ENCODE peak calls at places on chromosomes 16 and 17, in ten cellular contexts. F, K, G, V, Z, A, Q, E, M and U are unnamed samples. For H3K4me1, the result is how much of the 10 kb centered on the place peaks cover.

GRCh38 chr17:56810286-56810781 is 23.4 kb downstream of the C17orf67 start:
- DNase-seq in F (no peak), K (no peak), G (no peak), V (no peak), Z (no peak), A (no peak), Q (no peak), E (no peak), M (no peak), U (no peak)

GRCh38 chr16:14545346-14545884 is 84.6 kb downstream of the PARN start:
- DNase-seq in F (no peak), K (no peak), G (no peak), V (no peak), Z (no peak), A (no peak), Q (no peak), E (peak), M (no peak), U (no peak)

GRCh38 chr16:86931410-86931941 is 353.1 kb downstream of the FOXL1 start:
- DNase-seq in F (peak), K (peak), G (no peak), V (no peak), Z (no peak), A (no peak), Q (no peak), E (no peak), M (peak), U (no peak)

GRCh38 chr17:65278050-65278819 is 141.1 kb downstream of the RGS9 start:
- DNase-seq in F (peak), K (no peak), G (peak), V (no peak), Z (no peak), A (no peak), Q (peak), E (peak), M (peak), U (peak)

GRCh38 chr16:53156516-53156915 is 101.7 kb downstream of the CHD9 start:
- DNase-seq in F (no peak), K (no peak), G (no peak), V (no peak), Z (no peak), A (no peak), Q (no peak), E (no peak), M (peak), U (no peak)

GRCh38 chr16:54171855-54172537 is 114.6 kb downstream of the IRX3 start:
- DNase-seq in F (peak), K (no peak), G (peak), V (no peak), Z (no peak), A (no peak), Q (peak), E (no peak), M (peak), U (no peak)

GRCh38 chr16:47060596-47060995 is 83.1 kb downstream of the NETO2 start:
- DNase-seq in F (no peak), K (no peak), G (no peak), V (no peak), Z (no peak), A (no peak), Q (no peak), E (no peak), M (no peak), U (no peak)

GRCh38 chr17:77424585-77425344 is 284.0 kb downstream of the SEC14L1 start:
- DNase-seq in F (no peak), K (peak), G (no peak), V (peak), Z (peak), A (peak), Q (no peak), E (peak), M (peak), U (peak)

GRCh38 chr17:35022536-35023063 is 40.9 kb downstream of the RFFL start:
- DNase-seq in F (peak), K (peak), G (peak), V (peak), Z (peak), A (peak), Q (no peak), E (peak), M (peak), U (peak)

GRCh38 chr17:3986939-3987335 is 22.7 kb upstream of the ATP2A3 start:
- DNase-seq in F (no peak), K (no peak), G (no peak), V (no peak), Z (no peak), A (no peak), Q (no peak), E (no peak), M (no peak), U (no peak)

GRCh38 chr16:67954421-67955196 is 10.7 kb upstream of the LCAT start:
- DNase-seq in F (no peak), K (peak), G (no peak), V (no peak), Z (no peak), A (no peak), Q (no peak), E (no peak), M (no peak), U (no peak)

GRCh38 chr16:75216576-75216975 is 2.2 kb upstream of the CTRB1 start:
- DNase-seq in F (no peak), K (no peak), G (no peak), V (no peak), Z (no peak), A (no peak), Q (no peak), E (no peak), M (no peak), U (no peak)

GRCh38 chr16:81710596-81710995 is 68.5 kb upstream of the PLCG2 start:
- DNase-seq in F (no peak), K (no peak), G (no peak), V (no peak), Z (no peak), A (no peak), Q (peak), E (no peak), M (no peak), U (no peak)

GRCh38 chr17:80996422-80997305 is 5.0 kb downstream of the CHMP6 start:
- DNase-seq in F (no peak), K (no peak), G (no peak), V (no peak), Z (no peak), A (no peak), Q (no peak), E (no peak), M (no peak), U (no peak)

GRCh38 chr17:44916781-44917241 is 1.5 kb upstream of the GFAP start:
- DNase-seq in F (peak), K (no peak), G (peak), V (peak), Z (no peak), A (peak), Q (no peak), E (no peak), M (peak), U (no peak)

GRCh38 chr17:19443148-19443547 is 32.1 kb downstream of the RNF112 start:
- DNase-seq in F (no peak), K (no peak), G (no peak), V (no peak), Z (no peak), A (no peak), Q (no peak), E (no peak), M (no peak), U (no peak)

GRCh38 chr17:27449541-27449940 is 6.7 kb upstream of the KSR1 start:
- DNase-seq in F (no peak), K (no peak), G (no peak), V (no peak), Z (no peak), A (no peak), Q (no peak), E (no peak), M (no peak), U (no peak)

GRCh38 chr17:80890551-80890930 is 101.1 kb upstream of the CHMP6 start:
- DNase-seq in F (no peak), K (no peak), G (no peak), V (no peak), Z (peak), A (no peak), Q (no peak), E (no peak), M (no peak), U (no peak)

GRCh38 chr17:57541049-57541448 is 204.1 kb downstream of the CCDC182 start:
- DNase-seq in F (no peak), K (no peak), G (no peak), V (no peak), Z (no peak), A (no peak), Q (no peak), E (no peak), M (no peak), U (no peak)

GRCh38 chr17:14337596-14338079 is 36.8 kb downstream of the HS3ST3B1 start:
- DNase-seq in F (no peak), K (no peak), G (no peak), V (no peak), Z (no peak), A (no peak), Q (no peak), E (no peak), M (no peak), U (no peak)

GRCh38 chr16:24635900-24636610 is 93.4 kb upstream of the TNRC6A start:
- DNase-seq in F (peak), K (peak), G (peak), V (peak), Z (peak), A (peak), Q (no peak), E (peak), M (peak), U (peak)

GRCh38 chr16:12532871-12533610 is 270.6 kb downstream of the CPPED1 start:
- DNase-seq in F (no peak), K (no peak), G (no peak), V (no peak), Z (no peak), A (no peak), Q (no peak), E (no peak), M (no peak), U (no peak)

GRCh38 chr16:28149016-28149888 is 62.5 kb downstream of the XPO6 start:
- DNase-seq in F (no peak), K (no peak), G (no peak), V (no peak), Z (no peak), A (no peak), Q (no peak), E (no peak), M (peak), U (no peak)

GRCh38 chr17:20095366-20096080 is 86.4 kb downstream of the SPECC1 start:
- DNase-seq in F (peak), K (peak), G (no peak), V (no peak), Z (peak), A (peak), Q (peak), E (peak), M (peak), U (no peak)

GRCh38 chr17:47855737-47856136 is 4.8 kb upstream of the SP6 start:
- DNase-seq in F (no peak), K (no peak), G (no peak), V (no peak), Z (no peak), A (no peak), Q (no peak), E (no peak), M (no peak), U (no peak)

GRCh38 chr17:57357392-57357784 is 101.1 kb downstream of the MSI2 start:
- DNase-seq in F (peak), K (no peak), G (peak), V (no peak), Z (peak), A (peak), Q (no peak), E (peak), M (no peak), U (peak)

GRCh38 chr16:86751081-86752030 is 173.0 kb downstream of the FOXL1 start:
- DNase-seq in F (peak), K (peak), G (no peak), V (no peak), Z (no peak), A (no peak), Q (no peak), E (no peak), M (peak), U (no peak)

GRCh38 chr17:27463235-27463677 is 7.0 kb downstream of the KSR1 start:
- DNase-seq in F (no peak), K (no peak), G (no peak), V (no peak), Z (no peak), A (no peak), Q (no peak), E (no peak), M (no peak), U (no peak)

GRCh38 chr17:3576970-3577369 is 19.4 kb upstream of the TRPV3 start:
- DNase-seq in F (no peak), K (no peak), G (no peak), V (no peak), Z (no peak), A (no peak), Q (no peak), E (no peak), M (no peak), U (no peak)

GRCh38 chr17:1180958-1181768 is 1.4 kb upstream of the ABR start:
- DNase-seq in F (no peak), K (no peak), G (no peak), V (no peak), Z (no peak), A (no peak), Q (peak), E (no peak), M (no peak), U (no peak)

GRCh38 chr16:71230122-71230845 is at the start of gene HYDIN:
- DNase-seq in F (peak), K (no peak), G (peak), V (peak), Z (no peak), A (peak), Q (peak), E (no peak), M (peak), U (peak)

GRCh38 chr16:66199189-66199588 is 167.3 kb upstream of the CDH5 start:
- DNase-seq in F (no peak), K (no peak), G (no peak), V (no peak), Z (no peak), A (no peak), Q (no peak), E (no peak), M (peak), U (peak)

GRCh38 chr17:40459646-40460584 is 16.7 kb downstream of the IGFBP4 start:
- DNase-seq in F (no peak), K (no peak), G (no peak), V (no peak), Z (no peak), A (no peak), Q (no peak), E (no peak), M (no peak), U (no peak)
- H3K4me1 ChIP-seq in F (under half), K (under half), G (under half), V (half or more), Z (under half), A (under half), Q (under half), E (half or more), M (under half), U (under half)

GRCh38 chr16:88784074-88784855 is 755 bp downstream of the PIEZO1 start:
- DNase-seq in F (peak), K (peak), G (peak), V (peak), Z (peak), A (no peak), Q (peak), E (peak), M (peak), U (peak)
- TF ChIP-seq CTCF in F (peak), K (peak), G (peak), V (peak), Z (peak), A (peak), Q (peak), E (peak), M (peak), U (no peak)

DNA sequence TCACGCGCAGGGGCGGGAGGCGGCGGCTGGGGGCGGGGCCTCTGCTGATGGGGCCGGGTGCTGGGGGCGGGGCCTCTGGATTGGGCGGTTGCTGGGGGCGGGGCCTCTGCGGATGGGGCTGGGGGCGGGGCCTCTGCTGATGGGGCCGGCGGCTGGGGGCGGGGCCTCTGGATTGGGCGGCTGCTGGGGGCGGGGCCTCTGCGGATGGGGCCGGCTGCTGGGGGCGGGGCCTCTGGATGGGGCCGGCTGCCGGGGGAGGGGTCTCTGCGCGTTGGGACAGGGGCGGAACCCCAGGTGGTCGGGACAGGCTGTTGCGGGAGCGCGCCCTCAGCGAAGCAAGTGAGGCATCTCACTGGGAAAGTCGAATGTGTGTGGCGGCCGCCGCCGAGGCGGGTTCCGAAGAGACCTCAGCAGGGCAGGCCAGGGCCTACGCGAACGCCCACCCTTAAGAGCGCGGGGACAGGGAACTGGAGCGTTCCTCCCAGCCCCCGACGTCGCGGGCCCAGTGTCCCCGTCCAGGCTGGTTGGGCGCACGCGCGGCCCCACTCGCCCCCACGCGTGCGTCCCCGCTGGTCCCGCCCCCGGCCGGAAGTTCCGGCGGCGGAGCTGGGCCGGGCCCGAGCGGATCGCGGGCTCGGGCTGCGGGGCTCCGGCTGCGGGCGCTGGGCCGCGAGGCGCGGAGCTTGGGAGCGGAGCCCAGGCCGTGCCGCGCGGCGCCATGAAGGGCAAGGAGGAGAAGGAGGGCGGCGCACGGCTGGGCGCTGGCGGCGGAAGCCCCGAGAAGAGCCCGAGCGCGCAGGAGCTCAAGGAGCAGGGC is at the start of gene STUB1:
- DNase-seq in F (peak), K (peak), G (peak), V (peak), Z (peak), A (peak), Q (peak), E (peak), M (peak), U (peak)
- H3K4me1 ChIP-seq in F (half or more), K (half or more), G (under half), V (half or more), Z (under half), A (under half), Q (under half), E (half or more), M (under half), U (under half)

GRCh38 chr16:85453179-85453678 is 159.9 kb upstream of the GSE1 start:
- DNase-seq in F (no peak), K (no peak), G (no peak), V (no peak), Z (no peak), A (no peak), Q (no peak), E (peak), M (no peak), U (no peak)

GRCh38 chr16:85453701-85454100 is 159.4 kb upstream of the GSE1 start:
- DNase-seq in F (no peak), K (no peak), G (no peak), V (no peak), Z (no peak), A (no peak), Q (no peak), E (no peak), M (no peak), U (no peak)

GRCh38 chr16:85454171-85454883 is 158.8 kb upstream of the GSE1 start:
- DNase-seq in F (no peak), K (no peak), G (no peak), V (no peak), Z (no peak), A (no peak), Q (no peak), E (no peak), M (no peak), U (no peak)

GRCh38 chr16:85451646-85452363 is 161.3 kb upstream of the GSE1 start:
- DNase-seq in F (no peak), K (no peak), G (no peak), V (no peak), Z (no peak), A (no peak), Q (no peak), E (no peak), M (no peak), U (no peak)

DNA sequence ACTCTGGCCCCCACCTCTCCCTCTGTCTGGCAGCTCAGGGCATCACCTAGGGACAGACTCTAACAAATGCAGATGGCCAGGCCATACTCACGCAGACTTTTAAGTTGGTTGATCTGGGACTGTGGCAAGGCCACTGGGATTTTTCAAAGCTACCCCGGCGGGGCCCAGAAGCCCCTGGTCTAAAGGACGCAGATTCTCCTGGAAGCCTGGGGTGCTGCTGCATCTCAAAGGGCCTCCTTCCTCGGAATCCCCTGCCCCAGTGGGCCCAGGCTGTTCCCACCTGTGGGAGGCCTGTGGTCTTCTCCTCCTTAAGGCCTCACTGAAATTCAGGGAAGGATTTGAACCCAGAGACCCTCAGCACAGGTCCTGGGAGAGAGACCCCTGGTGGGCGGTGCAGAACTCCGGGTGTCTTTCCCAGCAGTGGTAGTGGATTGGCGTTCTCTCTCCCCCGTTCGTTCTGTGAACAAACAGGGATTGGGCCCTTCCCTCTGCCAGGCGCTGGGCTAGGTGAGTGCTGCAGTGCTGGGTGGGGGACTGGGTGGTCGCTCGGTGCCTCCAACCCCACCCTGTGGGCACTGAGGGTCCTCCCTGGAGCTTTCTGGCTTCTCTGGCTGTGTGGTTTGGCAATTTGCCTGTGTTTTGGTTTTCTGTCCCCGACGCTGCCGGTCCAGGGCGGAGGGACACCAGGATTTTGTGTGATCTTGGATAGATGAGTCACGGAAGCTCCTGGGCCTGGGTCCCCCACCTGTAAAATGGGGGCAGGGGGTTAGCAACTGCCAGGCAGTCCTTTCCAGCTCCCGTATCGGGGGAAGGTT is 160.6 kb upstream of the GSE1 start:
- DNase-seq in F (no peak), K (no peak), G (no peak), V (no peak), Z (no peak), A (no peak), Q (no peak), E (no peak), M (no peak), U (no peak)
- TF ChIP-seq CTCF in F (no peak), K (no peak), G (no peak), V (no peak), Z (no peak), A (no peak), Q (peak), E (no peak), M (no peak), U (no peak)

GRCh38 chr17:67244621-67245072 is 349 bp downstream of the HELZ start:
- DNase-seq in F (no peak), K (no peak), G (no peak), V (no peak), Z (peak), A (peak), Q (no peak), E (no peak), M (no peak), U (no peak)
- H3K4me1 ChIP-seq in F (under half), K (under half), G (under half), V (under half), Z (under half), A (under half), Q (under half), E (half or more), M (under half), U (under half)

DNA sequence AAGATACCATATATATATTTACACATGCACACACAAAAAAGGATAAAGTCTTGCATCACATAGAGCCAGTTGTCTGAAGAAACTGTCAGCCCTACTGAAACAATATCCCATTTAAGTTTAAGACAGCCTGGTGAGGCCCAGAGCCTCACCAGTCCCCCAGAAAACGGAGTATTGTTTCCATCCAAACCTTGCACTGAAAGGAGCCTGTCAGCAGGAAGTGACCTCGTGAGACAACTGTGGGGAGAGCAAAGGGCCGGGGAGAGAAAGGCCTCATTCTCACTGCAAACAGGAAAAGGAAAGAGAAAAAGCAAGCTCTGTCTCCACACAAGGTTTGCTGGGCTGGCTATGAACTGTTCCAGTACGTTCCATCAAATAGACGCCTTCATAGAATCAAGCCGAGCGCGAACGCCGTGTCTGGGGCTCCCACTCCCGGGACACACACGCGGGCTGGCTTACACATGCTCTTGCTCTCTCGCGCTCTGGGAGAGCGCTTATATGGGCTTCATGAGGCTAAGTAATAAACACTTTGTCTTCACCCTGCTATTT is 44.4 kb upstream of the ZFHX3 start:
- DNase-seq in F (no peak), K (no peak), G (no peak), V (no peak), Z (no peak), A (no peak), Q (no peak), E (no peak), M (no peak), U (no peak)
- TF ChIP-seq CTCF in F (no peak), K (no peak), G (no peak), V (no peak), Z (no peak), A (no peak), Q (no peak), E (no peak), M (no peak), U (no peak)